ENCODE peak calls at places on chromosomes 13 and 19, in four cellular contexts. S is H1, P is mesenchymal stem cell, N is neuronal stem cell. F is an unnamed sample.

GRCh38 chr13:19601749-19602725 is 31.4 kb upstream of the MPHOSPH8 start:
- DNase-seq in S (peak; percentile 9), P (peak; percentile 37), N (peak; percentile 40), F (peak; percentile 64)

GRCh38 chr13:26993780-26994179 is 177.8 kb downstream of the USP12 start:
- DNase-seq in S (no peak), P (no peak), N (no peak), F (no peak)

GRCh38 chr19:4678881-4679379 is 8.8 kb upstream of the MYDGF start:
- DNase-seq in S (peak; percentile 96), P (peak; percentile 18), N (no peak), F (peak; percentile 98)

GRCh38 chr19:46976845-46977320 is 42.8 kb upstream of the NPAS1 start:
- DNase-seq in S (no peak), P (peak; percentile 91), N (peak; percentile 30), F (peak; percentile 70)

GRCh38 chr19:45235485-45235884 is 9.7 kb downstream of the EXOC3L2 start:
- DNase-seq in S (no peak), P (no peak), N (no peak), F (no peak)

GRCh38 chr19:38434549-38435051 is 1.1 kb downstream of the RYR1 start:
- DNase-seq in S (no peak), P (no peak), N (no peak), F (peak; percentile 95)

GRCh38 chr19:34501339-34502320 is 20.1 kb downstream of the WTIP start:
- DNase-seq in S (peak; percentile 88), P (peak; percentile 88), N (peak; percentile 87), F (peak; percentile 95)

GRCh38 chr13:49540552-49540951 is 44.8 kb downstream of the PHF11 start:
- DNase-seq in S (no peak), P (peak; percentile 73), N (peak; percentile 35), F (no peak)

GRCh38 chr19:16349551-16350171 is 25.0 kb downstream of the KLF2 start:
- DNase-seq in S (no peak), P (no peak), N (no peak), F (no peak)

GRCh38 chr19:43607238-43608205 is 4.4 kb upstream of the SRRM5 start:
- DNase-seq in S (no peak), P (no peak), N (no peak), F (no peak)

GRCh38 chr13:110073982-110074381 is 233.0 kb downstream of the COL4A1 start:
- DNase-seq in S (no peak), P (no peak), N (no peak), F (peak; percentile 36)

GRCh38 chr13:103466761-103467160 is 400.5 kb upstream of the SLC10A2 start:
- DNase-seq in S (no peak), P (no peak), N (no peak), F (no peak)

GRCh38 chr13:39035799-39036198 is 2.1 kb downstream of the PROSER1 start:
- DNase-seq in S (no peak), P (peak; percentile 9), N (no peak), F (no peak)

GRCh38 chr19:14059093-14059480 is 2.8 kb downstream of the PALM3 start:
- DNase-seq in S (no peak), P (no peak), N (peak; percentile 37), F (peak; percentile 61)

GRCh38 chr19:1266818-1267440 is 2.2 kb upstream of the CIRBP start:
- DNase-seq in S (no peak), P (no peak), N (no peak), F (peak; percentile 73)

GRCh38 chr19:53010494-53010893 is 3.2 kb upstream of the ERVV-1 start:
- DNase-seq in S (no peak), P (no peak), N (no peak), F (peak; percentile 82)
- H4K91ac ChIP-seq in S (no peak overlapping the region), P (no peak overlapping the region), N (no peak overlapping the region), F (no peak overlapping the region)

GRCh38 chr13:60417734-60418133 is 20.7 kb downstream of the TDRD3 start:
- DNase-seq in S (no peak), P (no peak), N (no peak), F (no peak)
- H2BK120ac ChIP-seq in S (no peak overlapping the region), P (no peak overlapping the region), N (no peak overlapping the region), F (no peak overlapping the region)

DNA sequence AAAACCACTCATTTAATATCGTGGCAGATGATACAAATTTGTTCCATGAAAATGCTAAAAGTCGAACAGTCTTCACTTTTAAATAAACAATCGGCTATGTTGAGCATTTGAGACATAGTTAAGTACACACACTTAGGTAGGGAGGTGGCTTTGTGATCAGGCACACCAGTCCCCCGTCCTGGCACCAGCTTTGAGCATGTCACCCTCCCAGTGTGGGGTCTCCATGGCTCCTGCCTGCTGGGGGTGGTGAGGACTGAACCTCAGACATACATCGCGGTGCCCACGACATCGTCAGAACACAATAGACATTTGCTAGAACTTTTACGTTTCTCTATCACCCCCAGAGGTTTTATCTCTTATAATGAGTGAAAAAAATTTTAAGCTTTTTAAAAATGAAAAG is 62.0 kb downstream of the RFX2 start:
- DNase-seq in S (no peak), P (no peak), N (no peak), F (no peak)
- H2BK12ac ChIP-seq in S (no peak overlapping the region), P (no peak overlapping the region), N (no peak overlapping the region), F (no peak overlapping the region)

GRCh38 chr13:113946409-113947181 is 27.3 kb downstream of the C13orf46 start:
- DNase-seq in S (no peak), P (no peak), N (no peak), F (no peak)
- H4K91ac ChIP-seq in S (no peak overlapping the region), P (peak overlapping the region; percentile 57), N (peak overlapping the region; percentile 72), F (no peak overlapping the region)

GRCh38 chr19:3335431-3336350 is 30.7 kb upstream of the NFIC start:
- DNase-seq in S (no peak), P (peak; percentile 78), N (no peak), F (no peak)

GRCh38 chr19:3338541-3339181 is 27.7 kb upstream of the NFIC start:
- DNase-seq in S (no peak), P (peak; percentile 41), N (no peak), F (no peak)

GRCh38 chr19:3333662-3334061 is 32.7 kb upstream of the NFIC start:
- DNase-seq in S (no peak), P (no peak), N (no peak), F (no peak)

GRCh38 chr19:3336680-3337523 is 29.5 kb upstream of the NFIC start:
- DNase-seq in S (no peak), P (peak; percentile 85), N (no peak), F (no peak)

DNA sequence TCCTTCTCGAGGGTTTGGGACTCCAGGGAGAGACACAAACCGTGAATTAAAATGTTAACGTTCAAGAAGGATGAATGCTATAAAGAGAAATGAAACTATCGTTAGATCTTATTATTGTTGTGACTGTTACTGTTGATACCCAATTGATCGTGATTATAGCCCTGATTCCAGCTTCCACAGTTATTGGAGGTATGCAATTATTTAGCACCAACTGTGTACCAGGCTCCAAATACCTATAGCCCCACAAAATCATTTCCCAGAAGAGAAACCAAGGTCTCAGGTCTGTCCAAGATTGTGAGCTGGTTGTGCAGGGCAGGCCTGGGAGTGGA is 30.1 kb upstream of the NFIC start:
- DNase-seq in S (no peak), P (no peak), N (no peak), F (no peak)
- H2BK120ac ChIP-seq in S (no peak overlapping the region), P (peak overlapping the region; percentile 98), N (no peak overlapping the region), F (no peak overlapping the region)